ENCODE peak calls at places on chromosomes 11 and 22, in four cellular contexts. One of them, this sample, is unnamed.

GRCh38 chr11:910044-910588 is 494 bp downstream of the CHID1 start:
- DNase-seq in A172: no peak
- DNase-seq in psoas muscle: no peak
- DNase-seq in D341Med: no peak
- DNase-seq in this sample: no peak

GRCh38 chr11:104694259-104695070 is 203.8 kb downstream of the CASP12 start:
- DNase-seq in A172: peak
- DNase-seq in psoas muscle: no peak
- DNase-seq in D341Med: no peak
- DNase-seq in this sample: no peak

GRCh38 chr11:65946655-65947054 is 1.4 kb downstream of the TSGA10IP start:
- DNase-seq in A172: no peak
- DNase-seq in psoas muscle: no peak
- DNase-seq in D341Med: no peak
- DNase-seq in this sample: no peak

GRCh38 chr11:72343159-72343756 is 91.1 kb downstream of the CLPB start:
- DNase-seq in A172: no peak
- DNase-seq in psoas muscle: no peak
- DNase-seq in D341Med: no peak
- DNase-seq in this sample: no peak

GRCh38 chr22:35842954-35843353 is 125.3 kb downstream of the APOL5 start:
- DNase-seq in A172: peak
- DNase-seq in psoas muscle: no peak
- DNase-seq in D341Med: peak
- DNase-seq in this sample: no peak

GRCh38 chr22:40637181-40638150 is 947 bp upstream of the MRTFA start:
- DNase-seq in A172: no peak
- DNase-seq in psoas muscle: peak
- DNase-seq in D341Med: peak
- DNase-seq in this sample: no peak

GRCh38 chr11:79525257-79525656 is 84.4 kb upstream of the TENM4 start:
- DNase-seq in A172: peak
- DNase-seq in psoas muscle: no peak
- DNase-seq in D341Med: no peak
- DNase-seq in this sample: no peak

GRCh38 chr11:118649941-118650340 is 29.5 kb downstream of the TREH start:
- DNase-seq in A172: no peak
- DNase-seq in psoas muscle: no peak
- DNase-seq in D341Med: no peak
- DNase-seq in this sample: no peak

GRCh38 chr11:46342237-46342636 is 5.0 kb upstream of the DGKZ start:
- DNase-seq in A172: no peak
- DNase-seq in psoas muscle: no peak
- DNase-seq in D341Med: no peak
- DNase-seq in this sample: no peak

GRCh38 chr11:93209476-93209875 is 11.7 kb upstream of the SLC36A4 start:
- DNase-seq in A172: no peak
- DNase-seq in psoas muscle: no peak
- DNase-seq in D341Med: no peak
- DNase-seq in this sample: no peak

GRCh38 chr22:29626497-29627195 is 23.2 kb downstream of the NF2 start:
- DNase-seq in A172: peak
- DNase-seq in psoas muscle: no peak
- DNase-seq in D341Med: no peak
- DNase-seq in this sample: no peak

GRCh38 chr11:102453286-102453797 is 777 bp upstream of the TMEM123 start:
- DNase-seq in A172: peak
- DNase-seq in psoas muscle: no peak
- DNase-seq in D341Med: peak
- DNase-seq in this sample: no peak

GRCh38 chr11:127644366-127644765 is 643.8 kb upstream of the KIRREL3 start:
- DNase-seq in A172: no peak
- DNase-seq in psoas muscle: no peak
- DNase-seq in D341Med: no peak
- DNase-seq in this sample: no peak

GRCh38 chr22:33605686-33606085 is 314.6 kb downstream of the LARGE1 start:
- DNase-seq in A172: no peak
- DNase-seq in psoas muscle: no peak
- DNase-seq in D341Med: no peak
- DNase-seq in this sample: no peak

GRCh38 chr11:12496181-12497025 is 119.0 kb downstream of the PARVA start:
- DNase-seq in A172: peak
- DNase-seq in psoas muscle: no peak
- DNase-seq in D341Med: no peak
- DNase-seq in this sample: no peak

GRCh38 chr11:80521592-80521991 is 1080.8 kb upstream of the TENM4 start:
- DNase-seq in A172: peak
- DNase-seq in psoas muscle: no peak
- DNase-seq in D341Med: no peak
- DNase-seq in this sample: no peak

GRCh38 chr11:116694815-116695590 is 77.8 kb downstream of the BUD13 start:
- DNase-seq in A172: no peak
- DNase-seq in psoas muscle: no peak
- DNase-seq in D341Med: no peak
- DNase-seq in this sample: no peak

GRCh38 chr11:1335811-1336761 is 26.7 kb upstream of the TOLLIP start:
- DNase-seq in A172: peak
- DNase-seq in psoas muscle: peak
- DNase-seq in D341Med: peak
- DNase-seq in this sample: no peak

GRCh38 chr22:22508274-22509176 is at the start of gene ZNF280B:
- DNase-seq in A172: peak
- DNase-seq in psoas muscle: peak
- DNase-seq in D341Med: peak
- DNase-seq in this sample: peak

GRCh38 chr11:58058276-58059010 is 27.7 kb downstream of the OR6Q1 start:
- DNase-seq in A172: no peak
- DNase-seq in psoas muscle: no peak
- DNase-seq in D341Med: no peak
- DNase-seq in this sample: no peak